ENCODE peak calls at places on chromosomes 2 and 18, in eight cellular contexts. Z is AG10803; M is brain microvascular endothelial cell; F is heart left ventricle; O is foreskin fibroblast; X is dorsolateral prefrontal cortex; H is CD8-positive, alpha-beta T cell; N is fibroblast of lung. D is an unnamed sample.

GRCh38 chr18:61581578-61582204 is 248.5 kb downstream of the CDH20 start:
- DNase-seq in X (peak), Z (peak), F (peak), O (no peak), H (peak), N (peak), M (peak), D (no peak)

GRCh38 chr18:23943104-23943503 is 71.5 kb upstream of the TTC39C start:
- DNase-seq in X (no peak), N (no peak), O (no peak), H (no peak), Z (no peak), M (no peak), F (no peak), D (no peak)

GRCh38 chr2:113178891-113179290 is 5.1 kb downstream of the PSD4 start:
- DNase-seq in X (no peak), N (no peak), M (no peak), F (no peak), H (peak), O (no peak), Z (no peak), D (no peak)

GRCh38 chr2:11750422-11750821 is 4.0 kb downstream of the LPIN1 start:
- DNase-seq in O (no peak), N (no peak), M (no peak), Z (no peak), H (peak), F (no peak), X (no peak), D (no peak)

GRCh38 chr18:30302181-30302580 is 740.4 kb downstream of the DSC3 start:
- DNase-seq in M (no peak), Z (no peak), O (no peak), H (no peak), X (no peak), F (no peak), N (no peak), D (no peak)

GRCh38 chr2:199870581-199870980 is 19.6 kb upstream of the FTCDNL1 start:
- DNase-seq in M (no peak), H (no peak), X (no peak), Z (peak), F (no peak), N (no peak), O (no peak), D (no peak)

GRCh38 chr18:23921716-23922285 is 92.8 kb upstream of the TTC39C start:
- DNase-seq in Z (no peak), M (no peak), H (no peak), F (no peak), N (no peak), X (no peak), O (no peak), D (no peak)

GRCh38 chr2:113124181-113124961 is 3.0 kb upstream of the IL1RN start:
- DNase-seq in F (no peak), O (peak), H (no peak), Z (peak), M (peak), N (peak), X (no peak), D (no peak)

GRCh38 chr2:88180594-88181240 is 10.6 kb downstream of the THNSL2 start:
- DNase-seq in H (no peak), F (no peak), X (no peak), Z (peak), N (no peak), O (peak), M (no peak), D (peak)

GRCh38 chr2:46989491-46990230 is 74.1 kb upstream of the MCFD2 start:
- DNase-seq in X (no peak), M (no peak), N (no peak), F (no peak), Z (peak), O (no peak), H (no peak), D (no peak)

GRCh38 chr2:10325278-10326145 is 22.8 kb downstream of the HPCAL1 start:
- DNase-seq in X (peak), Z (no peak), F (no peak), M (no peak), H (no peak), N (no peak), O (no peak), D (no peak)

GRCh38 chr2:148259674-148260073 is 238.8 kb downstream of the MBD5 start:
- DNase-seq in N (peak), O (no peak), X (no peak), Z (no peak), H (no peak), M (no peak), F (no peak), D (no peak)

GRCh38 chr2:172430671-172431070 is 3.3 kb downstream of the ITGA6 start:
- DNase-seq in O (no peak), H (no peak), N (no peak), F (no peak), M (no peak), X (no peak), Z (no peak), D (no peak)

GRCh38 chr2:1740714-1741584 is 3.4 kb downstream of the PXDN start:
- DNase-seq in H (no peak), M (no peak), Z (no peak), F (no peak), X (no peak), O (no peak), N (no peak), D (no peak)

GRCh38 chr2:45905643-45905969 is 254.1 kb downstream of the PRKCE start:
- DNase-seq in O (no peak), Z (no peak), M (no peak), H (no peak), N (no peak), F (no peak), X (no peak), D (no peak)

GRCh38 chr2:175626796-175627195 is 375.3 kb downstream of the LNPK start:
- DNase-seq in X (no peak), Z (no peak), M (no peak), H (no peak), O (no peak), F (no peak), N (no peak), D (no peak)

GRCh38 chr2:181563101-181563692 is 93.7 kb downstream of the CERKL start:
- DNase-seq in H (no peak), N (peak), O (peak), F (no peak), Z (peak), M (no peak), X (no peak), D (no peak)

GRCh38 chr2:220966636-220967035 is 605.5 kb downstream of the EPHA4 start:
- DNase-seq in O (peak), X (no peak), N (peak), F (no peak), H (no peak), M (peak), Z (peak), D (peak)

GRCh38 chr2:46326231-46326980 is 29.2 kb downstream of the EPAS1 start:
- DNase-seq in H (no peak), Z (peak), X (no peak), N (no peak), O (no peak), M (no peak), F (no peak), D (no peak)

GRCh38 chr2:98378901-98379300 is 32.6 kb downstream of the CNGA3 start:
- DNase-seq in H (no peak), M (no peak), X (no peak), Z (peak), N (peak), F (no peak), O (no peak), D (no peak)

GRCh38 chr2:179422037-179422643 is 157.5 kb upstream of the SESTD1 start:
- DNase-seq in Z (peak), X (peak), H (peak), N (peak), M (peak), O (peak), F (peak), D (peak)

GRCh38 chr18:47036927-47037605 is 1.6 kb upstream of the ELOA2 start:
- DNase-seq in N (no peak), M (no peak), H (no peak), X (no peak), O (no peak), F (no peak), Z (no peak), D (no peak)

GRCh38 chr2:126863336-126864015 is 35.2 kb upstream of the TEX51 start:
- DNase-seq in H (no peak), O (no peak), F (no peak), X (no peak), Z (no peak), M (no peak), N (no peak), D (no peak)

GRCh38 chr2:7517122-7517487 is 599.9 kb downstream of the RNF144A start:
- DNase-seq in M (no peak), F (no peak), N (no peak), X (no peak), Z (peak), O (peak), H (peak), D (no peak)

GRCh38 chr2:138182913-138183312 is 218.6 kb downstream of the HNMT start:
- DNase-seq in O (peak), Z (peak), M (no peak), F (no peak), H (no peak), N (peak), X (no peak), D (no peak)

GRCh38 chr2:138182276-138182675 is 218.0 kb downstream of the HNMT start:
- DNase-seq in N (no peak), Z (no peak), X (no peak), F (no peak), O (no peak), M (no peak), H (no peak), D (no peak)

GRCh38 chr2:138183700-138184099 is 219.4 kb downstream of the HNMT start:
- DNase-seq in H (no peak), O (no peak), F (no peak), M (no peak), X (no peak), Z (no peak), N (no peak), D (no peak)

GRCh38 chr2:138177693-138178092 is 213.4 kb downstream of the HNMT start:
- DNase-seq in N (no peak), M (no peak), Z (no peak), X (no peak), O (no peak), H (no peak), F (no peak), D (no peak)

DNA sequence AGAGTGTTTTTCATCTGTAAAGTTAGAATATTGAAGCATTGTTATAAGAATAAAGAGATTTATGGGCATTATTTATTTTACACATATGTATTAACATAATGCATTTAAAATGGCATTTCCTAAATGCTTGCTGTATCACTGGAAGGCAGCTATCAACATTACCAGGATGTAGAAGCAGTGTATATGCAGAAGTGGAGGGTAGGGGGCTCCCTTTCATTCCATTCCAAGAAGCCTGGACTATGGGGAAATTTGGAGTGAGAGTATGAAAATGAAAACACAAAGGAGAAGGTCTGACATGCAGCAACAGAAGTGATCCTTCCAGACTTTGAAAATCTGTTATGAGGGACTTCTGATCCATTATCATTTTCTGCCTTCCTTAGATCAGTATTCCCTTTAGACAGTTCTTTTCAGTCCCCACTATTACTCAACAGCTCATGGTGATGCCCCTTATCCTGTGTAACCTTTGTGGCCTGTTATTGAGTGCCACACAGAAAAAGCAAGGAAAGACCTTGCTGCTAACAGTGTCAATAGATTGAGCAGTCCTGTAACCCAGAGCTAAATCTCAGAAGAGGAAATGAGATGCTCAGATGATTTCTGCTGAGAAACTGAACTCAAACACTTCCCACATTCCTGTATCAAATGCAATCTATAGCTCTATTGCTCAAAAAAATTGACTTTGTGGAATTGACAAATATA is 216.6 kb downstream of the HNMT start:
- DNase-seq in Z (no peak), F (no peak), X (no peak), O (no peak), N (peak), H (no peak), M (no peak), D (no peak)
- TF ChIP-seq CTCF in Z (no peak), F (no peak), X (no peak), O (no peak), N (peak), H (no peak), M (peak), D (no peak)

GRCh38 chr2:100984892-100985307 is 17.2 kb upstream of the RPL31 start:
- DNase-seq in F (peak), H (peak), Z (peak), N (peak), M (peak), O (peak), X (peak), D (no peak)

GRCh38 chr2:100987974-100988373 is 14.1 kb upstream of the RPL31 start:
- DNase-seq in N (no peak), Z (no peak), H (no peak), O (no peak), F (no peak), X (no peak), M (no peak), D (no peak)

GRCh38 chr2:100987536-100987935 is 14.6 kb upstream of the RPL31 start:
- DNase-seq in Z (no peak), H (no peak), O (no peak), X (no peak), F (no peak), M (no peak), N (no peak), D (no peak)

GRCh38 chr2:100983684-100984310 is 18.3 kb upstream of the RPL31 start:
- DNase-seq in O (no peak), N (no peak), Z (no peak), M (no peak), H (no peak), F (no peak), X (no peak), D (no peak)

GRCh38 chr2:100986157-100986556 is 15.9 kb upstream of the RPL31 start:
- DNase-seq in Z (no peak), O (no peak), M (no peak), X (no peak), F (no peak), N (no peak), H (no peak), D (no peak)
- H3K4me3 ChIP-seq in Z (no peak), O (no peak), M (no peak), X (no peak), F (no peak), N (no peak), H (no peak), D (no peak)

GRCh38 chr2:54494087-54494486 is 38.0 kb downstream of the SPTBN1 start:
- DNase-seq in N (no peak), Z (no peak), H (no peak), X (no peak), M (no peak), F (no peak), O (no peak), D (no peak)

GRCh38 chr2:54500404-54501147 is 44.4 kb downstream of the SPTBN1 start:
- DNase-seq in M (no peak), H (no peak), N (no peak), O (no peak), Z (peak), X (no peak), F (no peak), D (no peak)

GRCh38 chr2:54499666-54500065 is 43.5 kb downstream of the SPTBN1 start:
- DNase-seq in O (no peak), N (peak), M (no peak), X (no peak), Z (peak), H (no peak), F (no peak), D (no peak)

GRCh38 chr2:54496920-54497319 is 40.8 kb downstream of the SPTBN1 start:
- DNase-seq in O (no peak), M (no peak), X (no peak), F (no peak), N (no peak), H (no peak), Z (no peak), D (no peak)

GRCh38 chr2:54497738-54498680 is 41.9 kb downstream of the SPTBN1 start:
- DNase-seq in N (peak), O (no peak), F (no peak), Z (peak), M (peak), X (no peak), H (no peak), D (no peak)
- TF ChIP-seq CTCF in N (peak), O (peak), F (peak), Z (peak), M (peak), X (peak), H (no peak), D (peak)

DNA sequence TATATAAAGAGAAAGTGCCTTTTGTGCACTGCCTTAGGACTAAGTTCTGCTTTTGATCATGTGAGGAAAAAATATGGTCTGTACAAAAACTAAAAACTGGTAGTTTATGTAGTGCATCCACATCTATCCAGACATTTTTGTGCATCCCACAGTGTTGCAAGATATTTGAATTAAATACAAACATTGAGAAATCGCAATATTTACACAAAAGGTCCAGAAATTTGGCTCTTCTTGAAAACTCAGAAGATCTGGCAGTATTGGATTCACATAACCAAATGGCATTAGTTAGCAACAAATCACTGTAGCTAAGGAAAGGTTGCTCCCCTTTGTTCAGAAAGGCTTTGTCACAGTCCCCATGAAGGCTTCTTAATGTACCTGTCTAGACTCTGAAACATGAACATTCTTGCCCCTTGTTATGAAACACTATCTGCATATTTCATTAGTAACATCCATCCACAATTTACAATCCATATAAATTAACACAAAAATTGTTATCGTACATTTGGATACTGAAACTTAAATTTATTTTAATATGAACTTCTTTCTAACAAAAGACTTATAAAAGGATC is 2.2 kb downstream of the MMADHC start:
- DNase-seq in Z (peak), X (no peak), N (peak), F (no peak), M (no peak), H (no peak), O (no peak), D (no peak)
- H3K4me3 ChIP-seq in Z (peak), X (peak), N (peak), F (peak), M (peak), H (no peak), O (peak), D (peak)

D was measured in AG04449.